ENCODE peak calls at places on chromosome 10, in four cellular contexts. P is NCI-H1105 treated with DMSO at 0.1 percent for 48 hours, F is C1 segment of cervical spinal cord, C is pons. W is an unnamed sample.

GRCh38 chr10:51700228-51700835 is 937 bp upstream of the CSTF2T start:
- DNase-seq in P (no peak), F (no peak), C (peak; percentile 45), W (no peak)

GRCh38 chr10:46216836-46217748 is 69.7 kb upstream of the ANTXRL start:
- DNase-seq in P (no peak), F (no peak), C (no peak), W (no peak)

GRCh38 chr10:27248215-27248614 is 7.6 kb upstream of the ACBD5 start:
- DNase-seq in P (no peak), F (no peak), C (no peak), W (no peak)

GRCh38 chr10:133257489-133258065 is 19.1 kb downstream of the ADAM8 start:
- DNase-seq in P (no peak), F (no peak), C (peak; percentile 17), W (no peak)

GRCh38 chr10:85524001-85524400 is 842.6 kb downstream of the GRID1 start:
- DNase-seq in P (no peak), F (no peak), C (no peak), W (no peak)

GRCh38 chr10:7787150-7787856 is 490 bp downstream of the KIN start:
- DNase-seq in P (no peak), F (no peak), C (no peak), W (no peak)

GRCh38 chr10:132078746-132079345 is 13.1 kb downstream of the JAKMIP3 start:
- DNase-seq in P (no peak), F (peak; percentile 40), C (no peak), W (no peak)

GRCh38 chr10:101780818-101781654 is 2.2 kb downstream of the NPM3 start:
- DNase-seq in P (peak; percentile 5), F (no peak), C (peak; percentile 58), W (peak; percentile 69)

GRCh38 chr10:32298066-32298812 is 48.7 kb downstream of the EPC1 start:
- DNase-seq in P (no peak), F (no peak), C (no peak), W (no peak)

GRCh38 chr10:129959544-129960492 is 4.3 kb downstream of the EBF3 start:
- DNase-seq in P (no peak), F (no peak), C (no peak), W (no peak)

GRCh38 chr10:31581741-31582323 is 262.8 kb downstream of the ZEB1 start:
- DNase-seq in P (no peak), F (no peak), C (peak; percentile 65), W (no peak)

GRCh38 chr10:63466168-63466935 is 575 bp upstream of the JMJD1C start:
- DNase-seq in P (peak; percentile 53), F (peak; percentile 67), C (peak; percentile 69), W (no peak)

GRCh38 chr10:73159038-73159648 is 8.7 kb downstream of the ECD start:
- DNase-seq in P (peak; percentile 6), F (peak; percentile 1), C (peak; percentile 70), W (peak; percentile 51)

GRCh38 chr10:74437822-74438221 is 286.8 kb downstream of the ADK start:
- DNase-seq in P (no peak), F (no peak), C (no peak), W (no peak)

GRCh38 chr10:3805227-3805790 is 20.3 kb upstream of the KLF6 start:
- DNase-seq in P (no peak), F (no peak), C (peak; percentile 64), W (no peak)